ENCODE peak calls at places on chromosomes 7 and 10, in five cellular contexts. Q, N, F, O and Y are unnamed samples.
A peak's percentile ranks its signal among the peaks of the same experiment; 100 is the strongest.

GRCh38 chr10:4639960-4640359 is 186.0 kb upstream of the AKR1E2 start:
- DNase-seq in Q (no peak), N (no peak), F (no peak), O (no peak), Y (no peak)

GRCh38 chr7:117323877-117324699 is 1.2 kb upstream of the WNT2 start:
- DNase-seq in Q (no peak), N (no peak), F (no peak), O (no peak), Y (no peak)

GRCh38 chr10:77805676-77806075 is 120.9 kb downstream of the DLG5 start:
- DNase-seq in Q (no peak), N (no peak), F (no peak), O (no peak), Y (no peak)

GRCh38 chr7:130906575-130906974 is 172.6 kb upstream of the KLF14 start:
- DNase-seq in Q (no peak), N (no peak), F (no peak), O (no peak), Y (no peak)

GRCh38 chr7:157318015-157318706 is 18.6 kb upstream of the DNAJB6 start:
- DNase-seq in Q (peak; percentile 29), N (peak; percentile 84), F (no peak), O (no peak), Y (no peak)

GRCh38 chr7:28507538-28508282 is 95.4 kb downstream of the CREB5 start:
- DNase-seq in Q (no peak), N (no peak), F (no peak), O (no peak), Y (no peak)

GRCh38 chr7:27424749-27425148 is 182.1 kb downstream of the EVX1 start:
- DNase-seq in Q (no peak), N (peak; percentile 81), F (no peak), O (no peak), Y (no peak)

GRCh38 chr7:100466830-100467605 is 3.0 kb upstream of the SPACDR start:
- DNase-seq in Q (no peak), N (no peak), F (no peak), O (peak; percentile 72), Y (no peak)

GRCh38 chr7:121620206-121620605 is 224.1 kb upstream of the FAM3C start:
- DNase-seq in Q (no peak), N (no peak), F (no peak), O (no peak), Y (no peak)

GRCh38 chr7:114759347-114760062 is 162.4 kb upstream of the MDFIC start:
- DNase-seq in Q (no peak), N (no peak), F (no peak), O (no peak), Y (no peak)

GRCh38 chr10:80552151-80552646 is 14.5 kb downstream of the SH2D4B start:
- DNase-seq in Q (peak; percentile 62), N (no peak), F (no peak), O (no peak), Y (no peak)

GRCh38 chr10:14569274-14570060 is 205.2 kb downstream of the FAM107B start:
- DNase-seq in Q (peak; percentile 75), N (no peak), F (no peak), O (no peak), Y (no peak)

GRCh38 chr7:103680161-103681144 is 234.4 kb upstream of the SLC26A5 start:
- DNase-seq in Q (no peak), N (no peak), F (no peak), O (no peak), Y (no peak)

GRCh38 chr10:77746313-77746712 is 108.7 kb upstream of the KCNMA1 start:
- DNase-seq in Q (no peak), N (no peak), F (peak; percentile 53), O (no peak), Y (no peak)

GRCh38 chr10:86711237-86711956 is 43.1 kb downstream of the LDB3 start:
- DNase-seq in Q (peak; percentile 90), N (peak; percentile 95), F (peak; percentile 70), O (peak; percentile 93), Y (peak; percentile 10)

GRCh38 chr10:64762861-64763260 is 1241.7 kb downstream of the REEP3 start:
- DNase-seq in Q (no peak), N (no peak), F (no peak), O (no peak), Y (no peak)

GRCh38 chr10:60816624-60817023 is 38.3 kb downstream of the CDK1 start:
- DNase-seq in Q (peak; percentile 32), N (peak; percentile 82), F (no peak), O (no peak), Y (peak; percentile 66)

GRCh38 chr10:36499696-36500095 is 625.7 kb upstream of the ANKRD30A start:
- DNase-seq in Q (no peak), N (no peak), F (no peak), O (no peak), Y (no peak)

DNA sequence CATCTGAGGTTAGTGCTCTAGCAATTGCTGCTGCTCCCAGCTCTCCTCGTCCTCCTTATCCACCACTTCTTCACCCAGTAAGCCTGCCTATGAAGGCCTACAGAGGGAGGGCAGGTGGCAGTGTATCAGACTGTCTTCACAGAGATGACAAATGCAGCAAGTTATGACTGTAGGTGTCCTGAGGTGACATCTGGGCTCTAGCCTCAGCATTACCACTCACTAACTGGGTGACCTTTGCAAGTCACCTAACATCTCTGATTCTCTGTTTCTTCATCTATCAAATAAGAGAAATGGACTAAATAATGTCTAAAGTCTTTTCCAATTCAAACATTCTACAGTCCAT is 151.6 kb downstream of the NOC3L start:
- DNase-seq in Q (no peak), N (no peak), F (no peak), O (no peak), Y (no peak)
- TF ChIP-seq CTCF in Q (no peak), N (no peak), F (no peak), O (no peak), Y (no peak)

DNA sequence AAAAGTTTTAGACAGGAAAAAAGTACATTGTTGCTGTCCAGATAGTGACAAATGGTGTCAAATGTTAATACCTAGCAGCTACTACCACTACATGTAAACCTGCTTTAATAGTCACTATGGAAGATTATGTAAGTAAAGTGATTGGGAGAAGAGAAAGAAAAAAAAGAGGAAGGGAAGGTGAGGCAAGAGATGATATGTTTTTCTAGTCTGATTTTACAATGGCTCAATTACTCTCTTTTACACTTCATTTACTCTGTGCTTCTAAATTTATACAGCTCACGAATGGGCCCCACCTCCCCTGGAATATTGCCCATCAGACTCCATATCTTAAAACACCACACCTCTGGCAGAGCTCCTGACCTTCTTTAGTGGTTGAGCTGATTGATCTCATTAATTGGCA is 28.1 kb upstream of the IKZF1 start:
- DNase-seq in Q (no peak), N (peak; percentile 71), F (no peak), O (no peak), Y (no peak)
- H3K4me3 ChIP-seq in Q (no peak overlapping the region), N (no peak overlapping the region), F (no peak overlapping the region), O (no peak overlapping the region), Y (no peak overlapping the region)

GRCh38 chr10:129231821-129232220 is 235.2 kb upstream of the MGMT start:
- DNase-seq in Q (no peak), N (no peak), F (no peak), O (no peak), Y (no peak)
- TF ChIP-seq CTCF in Q (no peak), N (peak; percentile 9), F (no peak), O (no peak), Y (no peak)

DNA sequence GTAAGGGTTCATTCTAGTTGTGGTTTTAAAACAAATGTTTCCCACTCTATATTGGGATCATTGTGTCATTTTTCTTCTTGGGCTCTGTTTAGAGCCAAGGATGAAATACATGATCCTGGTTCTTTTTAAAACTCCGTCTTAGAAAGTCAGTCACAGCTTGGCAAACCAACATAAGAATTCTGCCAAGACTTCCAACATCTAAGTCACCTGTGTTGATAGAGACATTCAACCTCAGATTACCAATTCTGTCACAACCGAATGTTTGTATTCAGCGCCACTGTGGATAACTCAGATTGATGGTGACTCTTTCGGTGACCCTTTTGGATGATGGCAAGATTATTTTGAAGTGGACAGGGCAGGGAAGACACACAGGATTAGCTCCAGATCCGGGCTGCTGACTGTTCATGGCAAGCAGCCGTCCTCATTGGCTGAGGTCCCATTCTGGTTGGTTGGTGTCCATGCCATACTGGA is 255.4 kb downstream of the ARHGAP21 start:
- DNase-seq in Q (peak; percentile 43), N (no peak), F (no peak), O (no peak), Y (no peak)
- H3K4me3 ChIP-seq in Q (no peak overlapping the region), N (no peak overlapping the region), F (no peak overlapping the region), O (no peak overlapping the region), Y (peak overlapping the region; percentile 61)

DNA sequence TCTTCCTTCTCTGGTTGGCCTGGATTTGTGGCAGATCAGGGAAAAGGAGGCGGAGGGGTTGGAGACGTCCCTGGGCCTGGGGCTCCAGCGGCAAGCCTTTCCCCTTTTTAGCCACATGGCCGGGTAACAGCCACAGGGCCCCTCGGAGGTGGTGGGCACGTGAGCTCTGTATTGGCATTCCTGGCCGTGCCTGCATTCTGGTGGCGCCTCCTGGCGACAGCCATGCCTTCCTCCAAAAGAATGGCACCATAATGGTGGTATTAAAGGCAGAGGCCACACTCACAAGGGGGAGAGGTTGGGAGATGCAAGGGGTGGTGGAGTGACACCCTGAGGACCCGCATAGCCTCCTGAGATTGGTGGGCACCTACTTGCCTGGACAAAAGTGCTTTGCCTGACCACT is 3.0 kb upstream of the AQP1 start:
- DNase-seq in Q (no peak), N (no peak), F (no peak), O (no peak), Y (no peak)
- TF ChIP-seq CTCF in Q (no peak), N (no peak), F (peak; percentile 21), O (no peak), Y (peak; percentile 4)